ENCODE peak calls at places on chromosomes 16 and 17, in five cellular contexts. One of them, this sample, is unnamed.

GRCh38 chr16:12329246-12329995 is 352.9 kb downstream of the SNX29 start:
- DNase-seq in thoracic aorta: no peak
- DNase-seq in breast epithelium: no peak
- DNase-seq in pancreas: no peak
- DNase-seq in right lobe of liver: no peak
- DNase-seq in this sample: no peak

GRCh38 chr16:77905356-77905920 is 116.9 kb upstream of the CLEC3A start:
- DNase-seq in pancreas: no peak
- DNase-seq in right lobe of liver: no peak
- DNase-seq in thoracic aorta: no peak
- DNase-seq in breast epithelium: no peak
- DNase-seq in this sample: no peak

GRCh38 chr16:86353185-86353584 is 157.1 kb upstream of the FOXF1 start:
- DNase-seq in thoracic aorta: no peak
- DNase-seq in pancreas: no peak
- DNase-seq in breast epithelium: no peak
- DNase-seq in right lobe of liver: no peak
- DNase-seq in this sample: no peak

GRCh38 chr17:80783461-80783860 is 208.2 kb upstream of the CHMP6 start:
- DNase-seq in pancreas: no peak
- DNase-seq in breast epithelium: peak; percentile 2
- DNase-seq in thoracic aorta: no peak
- DNase-seq in right lobe of liver: no peak
- DNase-seq in this sample: no peak

GRCh38 chr16:26838931-26839330 is 227.8 kb upstream of the C16orf82 start:
- DNase-seq in right lobe of liver: no peak
- DNase-seq in thoracic aorta: no peak
- DNase-seq in breast epithelium: no peak
- DNase-seq in pancreas: no peak
- DNase-seq in this sample: no peak

GRCh38 chr17:83125515-83126274 is 46.3 kb downstream of the METRNL start:
- DNase-seq in right lobe of liver: peak; percentile 49
- DNase-seq in pancreas: no peak
- DNase-seq in breast epithelium: peak; percentile 53
- DNase-seq in thoracic aorta: no peak
- DNase-seq in this sample: no peak

GRCh38 chr17:63437287-63438091 is 8.6 kb downstream of the CYB561 start:
- DNase-seq in right lobe of liver: no peak
- DNase-seq in breast epithelium: no peak
- DNase-seq in thoracic aorta: no peak
- DNase-seq in pancreas: peak; percentile 68
- DNase-seq in this sample: no peak

GRCh38 chr16:87409781-87410180 is 17.6 kb downstream of the MAP1LC3B start:
- DNase-seq in breast epithelium: no peak
- DNase-seq in thoracic aorta: no peak
- DNase-seq in right lobe of liver: no peak
- DNase-seq in pancreas: no peak
- DNase-seq in this sample: no peak

GRCh38 chr17:59899099-59899498 is 6.2 kb downstream of the RPS6KB1 start:
- DNase-seq in breast epithelium: no peak
- DNase-seq in right lobe of liver: no peak
- DNase-seq in pancreas: no peak
- DNase-seq in thoracic aorta: no peak
- DNase-seq in this sample: no peak

GRCh38 chr16:86428729-86429472 is 81.4 kb upstream of the FOXF1 start:
- DNase-seq in breast epithelium: no peak
- DNase-seq in pancreas: no peak
- DNase-seq in right lobe of liver: no peak
- DNase-seq in thoracic aorta: no peak
- DNase-seq in this sample: no peak

GRCh38 chr16:27287887-27288286 is 19.3 kb upstream of the NSMCE1 start:
- DNase-seq in thoracic aorta: no peak
- DNase-seq in right lobe of liver: peak; percentile 41
- DNase-seq in pancreas: no peak
- DNase-seq in breast epithelium: no peak
- DNase-seq in this sample: no peak

GRCh38 chr17:82890339-82890730 is 50.5 kb upstream of the ZNF750 start:
- DNase-seq in thoracic aorta: no peak
- DNase-seq in pancreas: no peak
- DNase-seq in breast epithelium: no peak
- DNase-seq in right lobe of liver: no peak
- DNase-seq in this sample: no peak

GRCh38 chr16:66741971-66742396 is 9.4 kb downstream of the DYNC1LI2 start:
- DNase-seq in right lobe of liver: no peak
- DNase-seq in pancreas: no peak
- DNase-seq in thoracic aorta: no peak
- DNase-seq in breast epithelium: no peak
- DNase-seq in this sample: no peak

GRCh38 chr17:60390881-60391418 is 983 bp downstream of the USP32 start:
- DNase-seq in right lobe of liver: peak; percentile 54
- DNase-seq in thoracic aorta: no peak
- DNase-seq in breast epithelium: no peak
- DNase-seq in pancreas: peak; percentile 31
- DNase-seq in this sample: peak; percentile 29

GRCh38 chr17:55731586-55732250 is 9.1 kb upstream of the TMEM100 start:
- DNase-seq in right lobe of liver: peak; percentile 82
- DNase-seq in thoracic aorta: no peak
- DNase-seq in breast epithelium: no peak
- DNase-seq in pancreas: no peak
- DNase-seq in this sample: no peak

GRCh38 chr17:78359216-78359935 is 501 bp downstream of the SOCS3 start:
- DNase-seq in breast epithelium: no peak
- DNase-seq in right lobe of liver: no peak
- DNase-seq in thoracic aorta: no peak
- DNase-seq in pancreas: no peak
- DNase-seq in this sample: no peak

GRCh38 chr17:27840688-27841087 is 40.4 kb upstream of the NOS2 start:
- DNase-seq in pancreas: no peak
- DNase-seq in thoracic aorta: no peak
- DNase-seq in breast epithelium: no peak
- DNase-seq in right lobe of liver: no peak
- DNase-seq in this sample: no peak

GRCh38 chr16:74321356-74321755 is 24.7 kb downstream of the PSMD7 start:
- DNase-seq in breast epithelium: no peak
- DNase-seq in pancreas: peak; percentile 75
- DNase-seq in thoracic aorta: no peak
- DNase-seq in right lobe of liver: no peak
- DNase-seq in this sample: peak; percentile 43

GRCh38 chr17:9648521-9649110 is 3.3 kb downstream of the USP43 start:
- DNase-seq in breast epithelium: no peak
- DNase-seq in right lobe of liver: no peak
- DNase-seq in pancreas: no peak
- DNase-seq in thoracic aorta: no peak
- DNase-seq in this sample: no peak

GRCh38 chr17:76826290-76827138 is 41.7 kb upstream of the MGAT5B start:
- DNase-seq in breast epithelium: no peak
- DNase-seq in pancreas: no peak
- DNase-seq in right lobe of liver: no peak
- DNase-seq in thoracic aorta: no peak
- DNase-seq in this sample: no peak

GRCh38 chr17:39926588-39927100 is 757 bp downstream of the ORMDL3 start:
- DNase-seq in breast epithelium: no peak
- DNase-seq in pancreas: peak; percentile 76
- DNase-seq in right lobe of liver: peak; percentile 92
- DNase-seq in thoracic aorta: no peak
- DNase-seq in this sample: no peak

GRCh38 chr17:79619636-79620206 is 8.9 kb upstream of the RBFOX3 start:
- DNase-seq in breast epithelium: peak; percentile 17
- DNase-seq in right lobe of liver: peak; percentile 26
- DNase-seq in thoracic aorta: no peak
- DNase-seq in pancreas: no peak
- DNase-seq in this sample: no peak

GRCh38 chr16:11744075-11744470 is 1.4 kb upstream of the TXNDC11 start:
- DNase-seq in breast epithelium: no peak
- DNase-seq in thoracic aorta: no peak
- DNase-seq in right lobe of liver: no peak
- DNase-seq in pancreas: no peak
- DNase-seq in this sample: no peak

GRCh38 chr17:63405741-63406261 is 40.3 kb downstream of the CYB561 start:
- DNase-seq in pancreas: no peak
- DNase-seq in thoracic aorta: no peak
- DNase-seq in breast epithelium: no peak
- DNase-seq in right lobe of liver: no peak
- DNase-seq in this sample: peak; percentile 24

DNA sequence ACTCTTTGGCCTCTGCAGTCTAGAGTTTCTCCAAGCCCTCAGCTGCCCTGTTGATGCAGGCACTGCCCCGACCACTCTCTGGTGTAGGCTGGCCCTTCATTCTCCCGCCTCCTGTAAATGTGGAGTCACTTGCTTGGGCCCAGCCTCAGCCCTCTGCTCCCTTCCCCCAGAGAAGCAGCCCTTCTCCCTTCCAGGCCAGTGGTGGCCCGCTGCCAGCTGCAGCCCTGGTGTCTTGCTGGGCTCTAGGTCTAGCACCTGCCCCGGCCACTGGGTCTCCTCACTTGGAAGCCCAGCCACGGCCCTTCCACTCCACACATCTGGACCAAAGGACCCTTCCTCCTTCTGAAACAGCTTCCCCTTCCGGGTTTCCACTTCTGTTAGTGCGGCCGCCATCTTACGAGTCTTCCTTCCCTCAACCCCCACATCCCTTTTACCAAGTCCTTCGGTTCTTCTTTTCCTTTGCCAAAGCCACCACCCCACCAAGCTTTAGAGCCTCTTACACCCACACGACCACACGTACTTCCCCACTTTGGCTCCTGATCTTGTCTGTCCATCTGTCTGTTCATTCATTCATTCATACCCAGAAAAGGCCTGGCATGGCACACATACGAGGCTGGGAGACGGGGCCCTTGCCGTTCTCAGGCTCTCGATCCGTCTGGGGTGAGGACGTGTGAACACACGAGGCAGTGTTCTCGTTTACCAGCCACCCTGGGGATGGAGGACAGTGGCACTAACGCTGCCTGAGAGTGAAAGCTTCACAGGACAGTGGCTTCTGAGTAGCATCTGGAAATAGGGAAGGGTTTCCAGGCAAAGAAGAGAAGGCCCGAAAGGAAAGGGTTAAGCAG is 68.0 kb downstream of the ABR start:
- DNase-seq in right lobe of liver: no peak
- DNase-seq in pancreas: no peak
- DNase-seq in thoracic aorta: peak; percentile 52
- DNase-seq in breast epithelium: no peak
- DNase-seq in this sample: no peak
- H3K4me1 ChIP-seq in right lobe of liver: no peaks in the 10 kb centered on the region
- H3K4me1 ChIP-seq in pancreas: peaks cover 25% of the 10 kb centered on the region
- H3K4me1 ChIP-seq in thoracic aorta: peaks cover 40% of the 10 kb centered on the region
- H3K4me1 ChIP-seq in breast epithelium: peaks cover 15% of the 10 kb centered on the region
- H3K4me1 ChIP-seq in this sample: peaks cover 6% of the 10 kb centered on the region

DNA sequence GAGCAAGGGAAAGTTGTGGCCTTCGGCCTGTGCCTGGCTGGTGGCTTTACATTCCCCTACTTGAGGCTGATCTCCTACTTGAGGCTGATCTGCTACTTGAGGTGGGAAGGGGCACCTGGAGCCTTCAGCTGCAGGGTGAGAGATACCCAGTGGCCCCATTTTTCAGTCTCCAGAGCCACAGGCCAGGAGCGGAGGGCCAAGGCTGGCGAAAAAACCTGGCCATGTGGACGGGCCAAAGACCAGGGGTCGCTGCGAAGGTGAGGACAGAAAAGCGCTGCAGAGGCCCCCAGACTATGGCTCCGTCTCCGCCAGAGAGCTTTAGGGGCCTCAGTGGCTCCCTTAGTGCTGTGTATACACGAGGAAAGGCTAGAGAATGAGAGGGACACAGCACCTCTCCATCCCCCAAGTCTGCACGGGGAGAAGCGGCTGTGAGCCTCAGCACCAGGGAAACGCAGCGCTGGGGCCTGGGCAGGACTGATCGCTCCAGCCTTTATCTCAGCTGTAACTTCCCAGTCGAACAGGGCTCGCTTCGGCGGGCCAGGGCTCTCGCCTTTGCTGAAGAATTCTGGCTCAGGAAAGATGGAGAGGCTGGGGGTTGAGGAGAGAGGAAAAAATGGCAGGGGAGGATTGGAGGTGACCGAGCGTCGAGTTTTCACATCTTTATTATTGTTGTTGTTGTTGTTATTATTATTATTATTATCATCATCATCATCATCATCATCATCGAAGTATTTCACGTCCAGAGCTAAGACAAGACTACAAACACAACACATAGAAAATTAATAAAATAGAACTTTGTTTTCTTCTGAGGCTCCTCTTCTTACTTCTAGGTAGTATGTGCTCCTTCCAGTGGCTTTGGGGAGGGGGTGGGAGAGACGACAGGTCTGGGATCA is 1.8 kb upstream of the HOXB5 start:
- DNase-seq in right lobe of liver: no peak
- DNase-seq in breast epithelium: no peak
- DNase-seq in pancreas: no peak
- DNase-seq in thoracic aorta: no peak
- DNase-seq in this sample: no peak
- H3K4me1 ChIP-seq in right lobe of liver: no peaks in the 10 kb centered on the region
- H3K4me1 ChIP-seq in breast epithelium: no peaks in the 10 kb centered on the region
- H3K4me1 ChIP-seq in pancreas: peaks cover 5% of the 10 kb centered on the region
- H3K4me1 ChIP-seq in thoracic aorta: peaks cover 5% of the 10 kb centered on the region
- H3K4me1 ChIP-seq in this sample: no peaks in the 10 kb centered on the region

DNA sequence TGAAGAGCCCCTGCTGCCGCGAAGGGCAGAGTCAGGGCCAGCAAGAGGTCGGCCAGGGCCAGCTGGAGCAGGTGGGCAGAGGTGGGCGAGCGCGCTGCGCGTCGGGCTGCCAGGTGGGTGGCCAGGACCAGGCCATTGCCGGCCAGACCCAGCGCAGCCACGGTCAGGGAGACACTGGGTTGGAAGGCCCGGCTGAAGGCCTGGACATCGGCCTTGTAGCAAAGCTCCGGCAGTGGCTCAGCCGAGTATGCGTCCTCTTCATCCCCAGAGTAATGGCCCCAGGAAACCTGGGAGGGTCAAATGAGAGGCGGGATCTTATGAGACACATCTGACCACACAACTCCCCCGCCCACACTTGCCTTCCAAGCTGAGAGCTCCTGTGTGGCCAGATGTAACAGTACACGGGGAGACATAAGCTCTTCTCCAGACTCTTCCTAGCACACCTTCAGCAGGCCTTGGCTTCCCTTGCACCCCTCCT is 1.3 kb downstream of the CCR10 start:
- DNase-seq in right lobe of liver: no peak
- DNase-seq in pancreas: peak; percentile 55
- DNase-seq in breast epithelium: no peak
- DNase-seq in thoracic aorta: no peak
- DNase-seq in this sample: no peak
- H3K4me1 ChIP-seq in right lobe of liver: no peaks in the 10 kb centered on the region
- H3K4me1 ChIP-seq in pancreas: peaks cover 25% of the 10 kb centered on the region
- H3K4me1 ChIP-seq in breast epithelium: peaks cover 5% of the 10 kb centered on the region
- H3K4me1 ChIP-seq in thoracic aorta: peaks cover 38% of the 10 kb centered on the region
- H3K4me1 ChIP-seq in this sample: peaks cover 9% of the 10 kb centered on the region

DNA sequence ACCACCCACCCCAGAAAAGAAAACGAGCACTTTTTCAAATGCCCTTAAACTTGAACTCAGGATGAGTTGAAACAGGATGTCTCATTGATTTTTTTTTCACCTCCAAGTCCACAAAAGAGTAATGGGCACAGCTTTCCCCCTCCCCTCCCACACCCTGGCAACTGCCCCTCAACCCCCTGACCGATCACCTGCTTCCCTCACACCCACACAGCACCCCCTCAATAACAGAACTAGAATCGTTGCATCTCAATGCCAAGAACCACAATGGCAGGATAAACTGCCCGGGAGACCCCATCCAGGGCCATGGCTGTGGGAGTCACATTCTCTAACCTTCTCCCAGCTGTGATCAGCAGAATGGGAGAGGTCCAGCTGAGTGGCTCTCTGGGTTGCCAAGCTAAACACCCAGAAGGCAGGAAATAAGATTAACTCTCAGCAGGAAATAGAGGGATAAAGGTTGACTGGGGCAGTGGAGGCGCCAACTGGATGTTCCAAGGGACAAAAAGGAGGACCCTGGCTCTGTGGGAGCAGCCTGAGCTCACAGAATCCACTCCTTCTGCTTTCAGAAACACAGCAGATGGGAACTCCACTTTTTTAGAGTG is 128.0 kb upstream of the SDK2 start:
- DNase-seq in thoracic aorta: no peak
- DNase-seq in pancreas: no peak
- DNase-seq in breast epithelium: no peak
- DNase-seq in right lobe of liver: no peak
- DNase-seq in this sample: no peak
- H3K4me1 ChIP-seq in thoracic aorta: peaks cover 10% of the 10 kb centered on the region
- H3K4me1 ChIP-seq in pancreas: peaks cover 5% of the 10 kb centered on the region
- H3K4me1 ChIP-seq in breast epithelium: no peaks in the 10 kb centered on the region
- H3K4me1 ChIP-seq in right lobe of liver: no peaks in the 10 kb centered on the region
- H3K4me1 ChIP-seq in this sample: peaks cover 4% of the 10 kb centered on the region

This sample was measured in prostate gland.